ENCODE peak calls at places on chromosomes 4 and X, in nine cellular contexts. T is K562, B is ovary, N is lower leg skin, H is adrenal gland, I is thyroid gland, Z is IMR-90, G is vagina, M is body of pancreas. Q is an unnamed sample.

GRCh38 chrX:53445977-53446376 is 11.8 kb upstream of the HSD17B10 start:
- DNase-seq in T (peak), B (no peak), N (no peak), Z (peak), G (no peak), H (peak), I (peak), M (peak), Q (no peak)

GRCh38 chr4:54566608-54567007 is 91.1 kb upstream of the KIT start:
- DNase-seq in I (no peak), G (no peak), M (no peak), T (no peak), N (no peak), H (no peak), B (no peak), Z (no peak), Q (no peak)

GRCh38 chr4:15702941-15703403 is at the start of gene BST1:
- DNase-seq in B (peak), H (peak), G (no peak), N (peak), I (peak), T (no peak), Z (peak), M (peak), Q (no peak)

GRCh38 chrX:101550825-101551767 is 749 bp downstream of the ARMCX1 start:
- DNase-seq in T (peak), Z (peak), G (peak), N (peak), M (peak), I (peak), B (peak), H (peak), Q (no peak)

GRCh38 chr4:22192302-22192645 is 243.7 kb upstream of the KCNIP4 start:
- DNase-seq in G (no peak), H (no peak), M (no peak), B (no peak), I (no peak), T (no peak), Z (no peak), N (no peak), Q (no peak)

GRCh38 chr4:39502034-39502658 is 25.1 kb downstream of the UGDH start:
- DNase-seq in G (no peak), N (no peak), B (no peak), H (no peak), I (no peak), M (no peak), Z (peak), T (no peak), Q (no peak)

GRCh38 chrX:19642517-19643109 is 127.3 kb upstream of the MAP3K15 start:
- DNase-seq in G (no peak), H (no peak), Z (no peak), I (no peak), B (no peak), M (no peak), N (no peak), T (no peak), Q (no peak)

GRCh38 chr4:78809928-78810835 is 34.0 kb downstream of the BMP2K start:
- DNase-seq in G (no peak), H (no peak), M (no peak), N (no peak), I (no peak), B (no peak), T (peak), Z (no peak), Q (no peak)

GRCh38 chr4:144557404-144557803 is 88.6 kb upstream of the HHIP start:
- DNase-seq in G (no peak), H (no peak), I (no peak), T (no peak), B (no peak), N (no peak), M (no peak), Z (peak), Q (no peak)

GRCh38 chr4:52037730-52038108 is 380 bp downstream of the SGCB start:
- DNase-seq in M (no peak), B (peak), T (no peak), I (peak), G (no peak), N (no peak), Z (peak), H (peak), Q (no peak)

DNA sequence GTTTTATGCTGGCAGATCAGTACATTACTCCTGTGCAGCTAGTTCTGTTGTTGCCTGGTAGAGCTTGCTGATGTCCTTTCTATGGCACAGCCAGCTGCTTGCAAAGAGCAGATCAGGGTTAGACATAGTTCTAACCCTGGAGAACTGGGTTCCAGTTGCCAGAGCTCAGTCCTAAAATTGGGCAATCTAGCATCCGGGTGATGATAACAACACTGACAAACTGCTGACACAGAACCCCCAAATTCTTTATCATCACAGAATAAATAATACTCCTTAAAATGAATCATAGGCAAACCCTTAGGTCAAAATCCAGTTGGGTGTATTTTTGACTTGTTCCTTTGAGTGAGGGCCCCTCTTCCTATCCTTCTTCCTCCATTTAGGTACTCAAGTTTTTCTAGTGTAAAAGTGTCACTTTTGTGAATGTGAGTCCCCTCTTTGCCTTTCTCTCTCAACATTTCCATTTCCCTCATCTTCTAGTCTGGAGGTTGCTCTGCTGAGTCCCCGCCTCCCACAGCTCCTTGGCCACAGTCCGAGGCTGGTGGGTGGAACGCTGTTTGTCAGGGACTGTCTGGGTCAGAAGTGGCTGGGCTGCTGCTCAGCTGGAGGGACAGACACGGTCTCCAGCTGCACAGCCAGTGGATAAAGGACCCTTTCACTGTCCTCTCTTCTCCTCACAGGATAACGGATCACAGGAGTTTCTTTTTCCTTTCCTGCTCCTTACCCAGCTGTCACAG is 93.6 kb upstream of the RASGEF1B start:
- DNase-seq in T (no peak), H (peak), N (peak), B (peak), M (peak), Z (no peak), G (no peak), I (peak), Q (no peak)
- H3K4me3 ChIP-seq in T (no peak), H (no peak), N (no peak), B (no peak), M (no peak), Z (no peak), G (peak), I (no peak), Q (peak)

DNA sequence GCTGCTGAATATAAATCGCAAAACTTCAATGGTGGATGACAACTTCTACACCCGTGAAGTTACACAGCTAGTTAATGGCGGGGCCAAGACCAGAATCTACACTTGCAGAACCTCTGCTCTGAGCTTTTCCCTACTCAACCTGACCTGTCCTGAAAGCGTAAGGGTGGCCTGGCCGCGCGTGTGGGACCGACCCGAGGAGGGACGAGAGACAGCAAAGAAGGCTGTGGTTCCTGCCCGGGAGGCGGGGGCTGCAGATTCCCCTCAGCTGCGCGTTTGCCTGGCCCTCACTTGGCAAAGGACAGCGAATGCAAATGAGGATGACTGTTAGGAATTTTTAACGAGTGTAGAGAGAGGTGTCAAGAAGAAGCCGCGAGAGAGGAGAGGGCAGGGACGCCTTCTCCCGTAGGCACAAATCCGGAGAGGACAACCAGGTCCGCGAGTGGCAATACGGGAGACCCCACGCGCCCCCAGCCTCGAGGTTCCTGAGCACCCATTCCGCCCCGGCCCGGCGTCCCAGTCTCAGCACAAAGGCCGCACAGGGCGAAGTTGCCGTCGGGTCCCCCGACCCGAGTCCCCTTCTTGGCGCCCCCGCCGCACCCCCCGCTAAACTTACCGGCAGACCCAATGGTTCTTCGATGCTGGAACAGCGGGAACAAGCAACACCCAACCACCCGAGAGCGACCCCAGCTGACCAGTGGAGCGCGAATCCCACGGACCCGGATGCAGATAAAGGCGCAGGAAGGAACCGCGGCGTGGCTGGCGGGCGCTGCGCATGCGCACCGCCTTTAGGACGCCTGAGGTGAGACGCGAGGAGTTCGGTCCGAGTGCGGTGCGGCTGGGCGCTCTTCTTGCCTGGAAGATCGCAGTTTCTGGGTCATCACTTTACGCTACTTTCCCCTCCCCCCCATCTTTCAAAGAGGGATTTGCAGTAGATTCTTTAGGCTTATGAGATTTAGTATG is at the start of gene GNPDA2:
- DNase-seq in I (peak), M (peak), T (peak), Z (peak), H (peak), B (peak), N (peak), G (peak), Q (peak)
- TF ChIP-seq POLR2A in I (peak), M (peak), T (peak), Z (no peak), H (peak), B (peak), N (no peak), G (peak), Q (no peak)

GRCh38 chr4:180150818-180151217 is 2092.4 kb upstream of the TENM3 start:
- DNase-seq in H (no peak), B (no peak), Z (peak), G (no peak), M (no peak), N (no peak), T (no peak), I (no peak), Q (no peak)
- TF ChIP-seq CTCF in H (peak), B (no peak), Z (peak), G (no peak), M (peak), N (no peak), T (no peak), I (peak), Q (no peak)

GRCh38 chr4:48907706-48908477 is 1.3 kb upstream of the OCIAD2 start:
- DNase-seq in N (no peak), T (no peak), B (no peak), M (no peak), H (no peak), G (no peak), I (peak), Z (no peak), Q (no peak)
- H3K4me3 ChIP-seq in N (no peak), T (no peak), B (no peak), M (no peak), H (no peak), G (no peak), I (no peak), Z (no peak), Q (no peak)

GRCh38 chrX:50200907-50201306 is at the start of gene AKAP4:
- DNase-seq in H (no peak), G (no peak), I (no peak), Z (no peak), T (no peak), B (no peak), M (no peak), N (no peak), Q (no peak)

GRCh38 chrX:50202539-50202938 is 1.7 kb upstream of the AKAP4 start:
- DNase-seq in Z (no peak), G (no peak), B (no peak), T (no peak), H (no peak), M (no peak), N (no peak), I (no peak), Q (no peak)

GRCh38 chrX:50206753-50207152 is 2.2 kb downstream of the CCNB3 start:
- DNase-seq in H (no peak), N (no peak), B (no peak), G (no peak), Z (no peak), I (no peak), M (no peak), T (no peak), Q (no peak)

GRCh38 chrX:50204364-50204899 is at the start of gene CCNB3:
- DNase-seq in Z (peak), M (peak), G (no peak), N (peak), I (peak), B (peak), H (peak), T (peak), Q (peak)
- TF ChIP-seq POLR2A in Z (no peak), M (peak), G (no peak), N (no peak), I (peak), B (no peak), H (peak), T (no peak), Q (no peak)

GRCh38 chrX:132022115-132022862 is 813 bp upstream of the STK26 start:
- DNase-seq in M (no peak), B (no peak), I (no peak), N (no peak), T (peak), G (no peak), H (no peak), Z (no peak), Q (no peak)
- TF ChIP-seq CTCF in M (no peak), B (no peak), I (no peak), N (no peak), T (peak), G (no peak), H (no peak), Z (no peak), Q (peak)

GRCh38 chr4:7222521-7222920 is 30.2 kb downstream of the SORCS2 start:
- DNase-seq in T (no peak), N (no peak), H (no peak), B (no peak), Z (no peak), G (no peak), M (no peak), I (no peak), Q (no peak)

GRCh38 chr4:7223566-7223965 is 31.2 kb downstream of the SORCS2 start:
- DNase-seq in T (no peak), H (no peak), M (no peak), I (no peak), Z (no peak), G (no peak), N (no peak), B (no peak), Q (no peak)

GRCh38 chr4:7226464-7226863 is 34.1 kb downstream of the SORCS2 start:
- DNase-seq in Z (no peak), T (no peak), M (no peak), H (no peak), G (no peak), N (no peak), B (no peak), I (no peak), Q (no peak)

GRCh38 chr4:7224878-7225533 is 32.7 kb downstream of the SORCS2 start:
- DNase-seq in G (no peak), T (no peak), H (no peak), N (no peak), M (no peak), B (no peak), I (no peak), Z (no peak), Q (no peak)

GRCh38 chr4:7224001-7224400 is 31.7 kb downstream of the SORCS2 start:
- DNase-seq in Z (no peak), G (no peak), B (no peak), I (no peak), N (no peak), H (no peak), M (no peak), T (no peak), Q (no peak)
- H3K4me3 ChIP-seq in Z (no peak), G (no peak), B (no peak), I (no peak), N (no peak), H (no peak), M (no peak), T (no peak), Q (no peak)

DNA sequence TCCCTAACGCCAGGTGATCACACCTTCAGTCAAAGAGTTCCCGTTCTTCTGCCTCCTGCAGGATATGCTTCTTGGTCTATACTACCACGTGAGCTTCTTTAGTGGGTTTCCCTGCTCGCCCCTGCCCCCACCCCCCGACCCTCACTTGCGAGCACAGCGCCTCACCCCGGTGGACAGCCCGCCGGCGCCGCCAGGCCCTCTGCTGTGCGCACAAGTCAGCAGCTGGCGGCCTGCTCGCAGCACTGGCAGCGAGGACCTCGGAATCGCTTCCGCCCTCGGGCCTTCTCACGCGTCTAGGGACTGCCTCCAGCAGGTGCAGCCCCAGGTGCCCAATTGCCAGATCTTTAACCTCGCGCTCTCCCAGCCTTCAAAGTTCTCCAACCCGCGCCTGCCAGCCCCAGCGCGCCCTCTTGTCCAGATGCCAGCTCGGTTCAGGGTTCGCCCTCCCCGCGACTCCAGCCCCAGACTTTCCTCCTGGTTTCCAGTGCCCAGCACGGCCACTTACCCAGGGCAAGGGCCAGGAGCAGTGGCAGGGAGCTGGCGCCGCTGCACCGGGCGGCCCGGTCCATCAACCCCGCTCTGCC is 474 bp downstream of the BTC start:
- DNase-seq in T (no peak), Z (no peak), I (peak), G (no peak), N (peak), M (peak), H (peak), B (peak), Q (no peak)
- TF ChIP-seq POLR2A in T (no peak), Z (no peak), I (peak), G (no peak), N (no peak), M (peak), H (no peak), B (no peak), Q (no peak)

DNA sequence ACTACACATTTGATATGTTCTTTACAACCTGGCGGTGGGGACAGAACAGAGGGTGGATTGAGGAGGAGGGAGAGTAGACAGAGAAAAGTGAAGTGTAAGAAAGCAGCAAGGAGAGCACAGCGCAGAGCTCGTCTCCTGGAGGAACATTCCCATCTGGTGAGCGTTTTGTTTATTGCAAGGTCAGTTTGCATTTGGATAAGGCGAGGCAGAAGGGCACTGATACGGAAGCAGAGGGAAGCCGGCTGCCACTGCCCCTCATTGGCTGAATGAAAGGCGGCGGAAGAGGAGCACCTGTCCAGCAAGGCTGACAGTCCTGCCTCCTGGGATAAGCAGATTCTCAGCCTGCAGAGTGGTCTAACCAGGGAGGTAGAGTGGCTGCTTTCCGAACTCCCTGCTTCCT is 83.2 kb downstream of the GPR143 start:
- DNase-seq in Z (peak), B (peak), T (no peak), M (peak), G (no peak), N (no peak), H (no peak), I (no peak), Q (no peak)
- TF ChIP-seq CTCF in Z (peak), B (no peak), T (no peak), M (peak), G (no peak), N (no peak), H (no peak), I (no peak), Q (no peak)

DNA sequence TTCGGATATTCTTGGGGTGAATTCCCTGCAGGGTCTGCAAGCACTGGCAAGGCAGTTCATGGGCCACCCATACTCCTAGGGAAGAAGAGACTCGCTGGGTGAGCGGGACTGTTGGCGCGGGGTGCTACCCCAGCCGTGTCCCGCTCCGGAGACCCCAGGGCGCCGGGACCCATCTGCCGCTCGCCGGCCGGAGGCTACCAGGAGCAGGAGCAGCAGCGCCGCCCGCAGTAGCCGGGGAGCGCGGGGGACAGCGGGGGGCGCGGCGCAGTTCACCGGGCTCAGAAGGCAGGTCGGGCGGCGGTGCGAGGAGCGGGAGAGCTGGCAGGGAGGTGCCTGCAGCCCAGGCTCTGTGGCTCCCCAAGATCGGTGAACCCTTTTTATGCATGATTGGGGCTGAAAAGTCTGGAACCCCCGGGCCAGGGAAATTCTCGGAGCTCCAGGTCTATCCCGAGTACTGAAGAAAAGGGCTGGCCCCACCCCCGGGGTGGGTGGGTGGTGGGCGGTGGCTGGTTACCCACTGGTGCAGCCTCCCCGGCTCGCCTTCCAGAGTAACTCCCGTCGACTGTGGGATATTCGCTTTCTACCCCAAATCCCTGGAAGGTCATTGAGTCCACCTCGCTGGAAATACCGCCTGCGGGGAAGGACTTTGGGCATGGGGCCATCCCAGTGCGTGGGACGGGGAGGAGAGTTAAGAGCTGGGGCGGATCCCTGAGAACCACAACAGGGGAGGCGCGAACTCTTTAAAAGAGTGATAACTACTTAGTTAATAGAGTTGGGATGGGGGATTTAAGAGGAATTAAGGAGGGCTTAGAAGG is 37.6 kb downstream of the PF4 start:
- DNase-seq in G (no peak), M (peak), B (peak), N (no peak), I (peak), H (no peak), Z (no peak), T (peak), Q (no peak)
- H3K4me3 ChIP-seq in G (peak), M (peak), B (no peak), N (no peak), I (no peak), H (no peak), Z (peak), T (peak), Q (peak)

Q was measured in esophagus squamous epithelium.